ENCODE peak calls at places on chromosomes 11 and 22, in five cellular contexts. One of them, this sample, is unnamed.

GRCh38 chr11:111586305-111586915 is 15.8 kb upstream of the SIK2 start:
- DNase-seq in GM04504: no peak
- DNase-seq in NCI-H1105: peak; percentile 51
- DNase-seq in GM13977: peak; percentile 43
- DNase-seq in ELF-1: no peak
- DNase-seq in this sample: peak; percentile 80

GRCh38 chr22:36775589-36775965 is 342 bp downstream of the IFT27 start:
- DNase-seq in ELF-1: no peak
- DNase-seq in GM13977: peak; percentile 42
- DNase-seq in GM04504: no peak
- DNase-seq in NCI-H1105: peak; percentile 53
- DNase-seq in this sample: no peak

GRCh38 chr22:32204211-32204855 is 540 bp downstream of the RFPL2 start:
- DNase-seq in GM04504: no peak
- DNase-seq in NCI-H1105: peak; percentile 52
- DNase-seq in GM13977: peak; percentile 48
- DNase-seq in ELF-1: no peak
- DNase-seq in this sample: no peak

GRCh38 chr22:39314251-39314971 is 5.0 kb downstream of the RPL3 start:
- DNase-seq in GM13977: no peak
- DNase-seq in ELF-1: no peak
- DNase-seq in GM04504: no peak
- DNase-seq in NCI-H1105: no peak
- DNase-seq in this sample: peak; percentile 5

GRCh38 chr11:47842749-47843148 is 5.4 kb downstream of the NUP160 start:
- DNase-seq in GM13977: no peak
- DNase-seq in ELF-1: no peak
- DNase-seq in NCI-H1105: no peak
- DNase-seq in GM04504: no peak
- DNase-seq in this sample: no peak

GRCh38 chr11:123145661-123146060 is 49.4 kb downstream of the CLMP start:
- DNase-seq in NCI-H1105: no peak
- DNase-seq in ELF-1: peak; percentile 31
- DNase-seq in GM04504: no peak
- DNase-seq in GM13977: no peak
- DNase-seq in this sample: no peak

GRCh38 chr11:75490221-75491181 is 35.2 kb downstream of the GDPD5 start:
- DNase-seq in ELF-1: peak; percentile 92
- DNase-seq in NCI-H1105: no peak
- DNase-seq in GM04504: no peak
- DNase-seq in GM13977: no peak
- DNase-seq in this sample: no peak

GRCh38 chr22:30875481-30876215 is 92.9 kb downstream of the MORC2 start:
- DNase-seq in GM04504: no peak
- DNase-seq in NCI-H1105: no peak
- DNase-seq in GM13977: no peak
- DNase-seq in ELF-1: no peak
- DNase-seq in this sample: no peak

GRCh38 chr11:70038034-70038834 is 39.9 kb upstream of the ANO1 start:
- DNase-seq in NCI-H1105: no peak
- DNase-seq in GM13977: no peak
- DNase-seq in ELF-1: no peak
- DNase-seq in GM04504: no peak
- DNase-seq in this sample: no peak